ENCODE peak calls at places on chromosomes 13 and 19, in eight cellular contexts. O is stimulated activated CD4-positive, alpha-beta T cell treated with anti-CD3 and anti-CD28 coated beads, Interleukin-1b, Interleukin-23, amount 100 ng/mL, for 24 hours; G is fibroblast of mammary gland; I is NAMALWA; E is pons; H is mesothelial cell of epicardium; S is HuH-7.5; K is anterior cingulate cortex. A is an unnamed sample.

GRCh38 chr13:46152627-46153328 is 29.2 kb downstream of the LCP1 start:
- DNase-seq in H (no peak), G (no peak), O (no peak), E (no peak), I (no peak), S (no peak), K (no peak), A (no peak)

GRCh38 chr19:2949939-2950285 is 5.1 kb upstream of the ZNF77 start:
- DNase-seq in K (no peak), H (no peak), G (no peak), O (no peak), S (peak; percentile 57), E (no peak), I (peak; percentile 78), A (no peak)

GRCh38 chr13:111575719-111576118 is 255.3 kb downstream of the TEX29 start:
- DNase-seq in S (no peak), I (no peak), K (no peak), O (no peak), G (no peak), H (no peak), E (no peak), A (no peak)

GRCh38 chr19:33293255-33294057 is 8.9 kb downstream of the CEBPA start:
- DNase-seq in I (no peak), O (no peak), G (peak; percentile 85), K (no peak), H (no peak), S (peak; percentile 88), E (peak; percentile 47), A (peak; percentile 54)

GRCh38 chr13:95676100-95676774 is 702 bp upstream of the DNAJC3 start:
- DNase-seq in K (no peak), S (peak; percentile 11), O (no peak), H (peak; percentile 42), E (peak; percentile 29), I (peak; percentile 76), G (peak; percentile 31), A (no peak)

GRCh38 chr13:111926501-111927180 is 140.3 kb upstream of the SOX1 start:
- DNase-seq in K (no peak), E (no peak), I (no peak), H (no peak), G (no peak), S (no peak), O (no peak), A (no peak)

GRCh38 chr13:28529836-28530235 is 34.9 kb upstream of the FLT1 start:
- DNase-seq in S (no peak), E (no peak), O (no peak), H (no peak), I (no peak), G (peak; percentile 31), K (no peak), A (no peak)

GRCh38 chr19:48558018-48558684 is 6.2 kb downstream of the SULT2B1 start:
- DNase-seq in E (no peak), I (no peak), S (peak; percentile 70), H (no peak), K (no peak), O (no peak), G (peak; percentile 80), A (no peak)

GRCh38 chr13:45847554-45848224 is 3.9 kb downstream of the SIAH3 start:
- DNase-seq in E (no peak), K (no peak), H (no peak), G (no peak), S (no peak), I (peak; percentile 39), O (no peak), A (no peak)

GRCh38 chr19:45098521-45099464 is 5.8 kb downstream of the PPP1R37 start:
- DNase-seq in I (no peak), H (no peak), K (peak; percentile 83), O (no peak), G (peak; percentile 48), S (no peak), E (peak; percentile 79), A (peak; percentile 56)

GRCh38 chr19:56290104-56290503 is 17.6 kb downstream of the EDDM13 start:
- DNase-seq in H (no peak), O (no peak), K (no peak), G (no peak), S (no peak), E (no peak), I (no peak), A (no peak)

GRCh38 chr19:35513975-35514809 is 743 bp upstream of the DMKN start:
- DNase-seq in H (no peak), O (no peak), K (no peak), G (peak; percentile 71), I (no peak), S (no peak), E (no peak), A (no peak)

GRCh38 chr13:50403311-50403710 is 388.1 kb downstream of the KCNRG start:
- DNase-seq in K (no peak), E (no peak), I (no peak), H (no peak), S (peak; percentile 55), O (no peak), G (no peak), A (no peak)

GRCh38 chr13:98285317-98285716 is 108.2 kb upstream of the RNF113B start:
- DNase-seq in G (no peak), O (no peak), K (no peak), H (no peak), I (no peak), S (no peak), E (no peak), A (peak; percentile 15)

GRCh38 chr19:48900477-48901452 is 653 bp downstream of the NUCB1 start:
- DNase-seq in K (no peak), G (peak; percentile 60), I (peak; percentile 57), H (no peak), O (no peak), S (peak; percentile 35), E (peak; percentile 46), A (peak; percentile 26)

GRCh38 chr13:53201454-53202225 is 173.0 kb downstream of the OLFM4 start:
- DNase-seq in G (no peak), S (no peak), H (no peak), O (no peak), K (no peak), I (no peak), E (no peak), A (no peak)

GRCh38 chr19:17873661-17874422 is 2.1 kb downstream of the SLC5A5 start:
- DNase-seq in G (no peak), K (no peak), E (no peak), I (peak; percentile 82), H (no peak), O (peak; percentile 70), S (no peak), A (no peak)

GRCh38 chr13:109990296-109990695 is 203.9 kb upstream of the IRS2 start:
- DNase-seq in I (no peak), K (no peak), H (no peak), S (no peak), O (no peak), E (no peak), G (no peak), A (no peak)

GRCh38 chr19:45075215-45076028 is 856 bp downstream of the ZNF296 start:
- DNase-seq in H (no peak), I (peak; percentile 92), E (no peak), O (no peak), G (peak; percentile 39), S (peak; percentile 88), K (peak; percentile 24), A (peak; percentile 35)

GRCh38 chr19:20482721-20483120 is 82.9 kb downstream of the ZNF737 start:
- DNase-seq in K (no peak), I (no peak), H (no peak), E (no peak), G (no peak), S (no peak), O (no peak), A (no peak)

GRCh38 chr13:51585696-51586095 is 1.4 kb downstream of the WDFY2 start:
- DNase-seq in S (no peak), K (no peak), H (no peak), I (peak; percentile 26), G (peak; percentile 80), O (no peak), E (peak; percentile 53), A (no peak)

GRCh38 chr13:94344126-94344863 is 135.2 kb downstream of the DCT start:
- DNase-seq in K (no peak), S (no peak), E (no peak), H (no peak), G (peak; percentile 71), O (no peak), I (no peak), A (peak; percentile 57)

GRCh38 chr13:32903720-32904119 is 112.5 kb upstream of the KL start:
- DNase-seq in O (no peak), H (no peak), G (peak; percentile 28), E (no peak), K (no peak), I (no peak), S (no peak), A (no peak)

GRCh38 chr13:111909501-111909900 is 157.4 kb upstream of the SOX1 start:
- DNase-seq in E (no peak), G (no peak), H (peak; percentile 21), S (no peak), K (no peak), I (no peak), O (no peak), A (no peak)

GRCh38 chr13:114140909-114141255 is 8.5 kb upstream of the RASA3 start:
- DNase-seq in I (no peak), H (no peak), S (no peak), O (no peak), E (no peak), K (no peak), G (no peak), A (no peak)

GRCh38 chr13:46211521-46212351 is at the start of gene LRRC63:
- DNase-seq in G (peak; percentile 41), S (peak; percentile 56), I (peak; percentile 63), K (peak; percentile 85), E (peak; percentile 87), H (peak; percentile 82), O (peak; percentile 84), A (peak; percentile 13)

GRCh38 chr19:57682226-57682766 is 519 bp downstream of the ZNF551 start:
- DNase-seq in I (no peak), G (peak; percentile 8), K (no peak), O (no peak), S (peak; percentile 27), H (no peak), E (no peak), A (no peak)

GRCh38 chr19:30437869-30438268 is 65.7 kb downstream of the ZNF536 start:
- DNase-seq in I (no peak), S (no peak), E (no peak), G (no peak), K (no peak), O (no peak), H (no peak), A (no peak)

GRCh38 chr13:44218501-44219240 is 155.0 kb upstream of the SERP2 start:
- DNase-seq in E (peak; percentile 32), S (no peak), G (peak; percentile 52), H (no peak), K (peak; percentile 35), I (no peak), O (no peak), A (no peak)

GRCh38 chr19:4374451-4375163 is 25.7 kb downstream of the SH3GL1 start:
- DNase-seq in G (peak; percentile 96), K (peak; percentile 64), I (no peak), O (no peak), S (no peak), E (no peak), H (no peak), A (peak; percentile 95)

GRCh38 chr19:51525731-51526130 is 5.7 kb downstream of the SIGLEC6 start:
- DNase-seq in O (no peak), H (no peak), E (no peak), I (no peak), S (no peak), G (no peak), K (no peak), A (no peak)

GRCh38 chr19:10782795-10783194 is 53.2 kb downstream of the TMED1 start:
- DNase-seq in K (no peak), I (no peak), E (no peak), O (no peak), H (no peak), S (no peak), G (no peak), A (no peak)

GRCh38 chr13:48096670-48097069 is 1.8 kb upstream of the MED4 start:
- DNase-seq in E (no peak), K (no peak), G (no peak), H (no peak), S (peak; percentile 10), O (no peak), I (no peak), A (no peak)

GRCh38 chr19:56594783-56595547 is at the start of gene ZNF71:
- DNase-seq in H (peak; percentile 91), G (peak; percentile 81), S (peak; percentile 92), E (peak; percentile 66), O (peak; percentile 82), I (peak; percentile 87), K (peak; percentile 85), A (peak; percentile 90)